ENCODE peak calls at places on chromosomes 7 and 10, in six cellular contexts. Z is neural crest cell, Q is AG04450, M is tibial artery, C is GM20000, E is neural progenitor cell. T is an unnamed sample.
A peak's percentile ranks its signal among the peaks of the same experiment; 100 is the strongest.

GRCh38 chr7:30750574-30751256 is 1.2 kb upstream of the INMT start:
- DNase-seq in Z (no peak), Q (peak; percentile 89), M (peak; percentile 75), C (no peak), E (no peak), T (no peak)

GRCh38 chr7:123492485-123492884 is 41.9 kb downstream of the IQUB start:
- DNase-seq in Z (no peak), Q (no peak), M (no peak), C (no peak), E (no peak), T (no peak)

GRCh38 chr10:60377955-60378354 is 11.7 kb downstream of the ANK3 start:
- DNase-seq in Z (no peak), Q (no peak), M (no peak), C (no peak), E (no peak), T (no peak)

GRCh38 chr7:120156476-120156875 is 116.5 kb upstream of the KCND2 start:
- DNase-seq in Z (no peak), Q (no peak), M (no peak), C (no peak), E (no peak), T (no peak)

GRCh38 chr10:4812952-4813351 is 13.1 kb upstream of the AKR1E2 start:
- DNase-seq in Z (no peak), Q (peak; percentile 82), M (no peak), C (no peak), E (no peak), T (no peak)

GRCh38 chr10:29253096-29254029 is 35.5 kb upstream of the LYZL1 start:
- DNase-seq in Z (no peak), Q (no peak), M (peak; percentile 38), C (no peak), E (no peak), T (no peak)

GRCh38 chr10:43173120-43173519 is 34.9 kb downstream of the CSGALNACT2 start:
- DNase-seq in Z (no peak), Q (no peak), M (no peak), C (no peak), E (no peak), T (no peak)

GRCh38 chr10:46560381-46560780 is 3.9 kb upstream of the GPRIN2 start:
- DNase-seq in Z (peak; percentile 1), Q (no peak), M (peak; percentile 11), C (no peak), E (no peak), T (no peak)

GRCh38 chr7:78019457-78020130 is 221.0 kb downstream of the PHTF2 start:
- DNase-seq in Z (peak; percentile 72), Q (peak; percentile 34), M (peak; percentile 95), C (peak; percentile 88), E (peak; percentile 86), T (peak; percentile 82)

GRCh38 chr7:78020131-78020873 is 221.7 kb downstream of the PHTF2 start:
- DNase-seq in Z (peak; percentile 34), Q (peak; percentile 72), M (peak; percentile 66), C (peak; percentile 75), E (peak; percentile 76), T (peak; percentile 62)

GRCh38 chr7:78018541-78019456 is 220.2 kb downstream of the PHTF2 start:
- DNase-seq in Z (peak; percentile 20), Q (no peak), M (peak; percentile 59), C (no peak), E (peak; percentile 51), T (no peak)

GRCh38 chr7:78022165-78022564 is 223.6 kb downstream of the PHTF2 start:
- DNase-seq in Z (no peak), Q (no peak), M (no peak), C (no peak), E (no peak), T (no peak)

DNA sequence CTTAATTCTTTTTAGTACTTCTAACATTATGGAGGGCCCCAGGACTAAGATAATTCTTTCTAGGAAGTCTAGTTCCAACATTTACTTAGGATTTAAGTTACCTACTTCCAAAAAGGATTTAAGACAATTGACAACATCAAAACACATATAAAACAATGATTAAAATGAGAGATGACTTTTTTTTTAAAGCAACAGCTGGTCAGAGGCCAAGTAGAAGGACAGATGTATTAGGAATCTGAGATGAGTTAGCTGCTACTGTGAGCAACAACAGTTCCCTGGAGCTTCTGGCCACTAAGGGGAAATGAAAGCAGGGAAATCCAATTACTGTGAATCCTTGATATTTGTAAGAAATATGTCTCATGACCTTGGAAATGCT is 222.3 kb downstream of the PHTF2 start:
- DNase-seq in Z (no peak), Q (no peak), M (no peak), C (no peak), E (no peak), T (no peak)
- TF ChIP-seq CTCF in Z (no peak), Q (no peak), M (no peak), C (no peak), E (no peak), T (no peak)

GRCh38 chr7:116969371-116969902 is 16.1 kb downstream of the ST7 start:
- DNase-seq in Z (no peak), Q (no peak), M (no peak), C (no peak), E (peak; percentile 15), T (no peak)

GRCh38 chr7:116967983-116968382 is 14.7 kb downstream of the ST7 start:
- DNase-seq in Z (no peak), Q (no peak), M (no peak), C (no peak), E (no peak), T (no peak)

GRCh38 chr7:116970148-116970910 is 17.0 kb downstream of the ST7 start:
- DNase-seq in Z (no peak), Q (no peak), M (no peak), C (no peak), E (no peak), T (no peak)

GRCh38 chr7:116968626-116969025 is 15.3 kb downstream of the ST7 start:
- DNase-seq in Z (no peak), Q (no peak), M (no peak), C (no peak), E (no peak), T (no peak)

DNA sequence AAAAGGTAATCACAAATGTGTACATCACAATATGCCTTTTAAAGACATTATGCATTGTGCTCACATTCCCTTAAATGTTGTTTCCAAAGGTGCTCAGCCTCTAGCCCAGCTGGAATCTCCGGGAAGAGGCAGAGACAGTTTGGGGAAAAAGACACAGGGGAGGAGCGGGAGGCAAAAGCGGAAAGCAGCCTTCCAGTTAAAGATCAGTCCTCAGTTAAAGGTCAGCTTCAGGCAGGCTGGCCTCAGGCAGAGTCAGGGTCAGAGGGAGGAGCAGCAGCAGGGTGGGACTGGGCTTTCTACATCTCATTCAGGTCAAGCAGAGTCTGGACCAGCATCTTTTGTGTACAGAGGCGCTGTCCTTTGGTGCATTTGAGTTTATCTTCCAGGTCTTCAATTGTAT is 18.6 kb downstream of the ST7 start:
- DNase-seq in Z (no peak), Q (no peak), M (no peak), C (no peak), E (no peak), T (no peak)
- TF ChIP-seq CTCF in Z (no peak), Q (no peak), M (no peak), C (no peak), E (no peak), T (no peak)

DNA sequence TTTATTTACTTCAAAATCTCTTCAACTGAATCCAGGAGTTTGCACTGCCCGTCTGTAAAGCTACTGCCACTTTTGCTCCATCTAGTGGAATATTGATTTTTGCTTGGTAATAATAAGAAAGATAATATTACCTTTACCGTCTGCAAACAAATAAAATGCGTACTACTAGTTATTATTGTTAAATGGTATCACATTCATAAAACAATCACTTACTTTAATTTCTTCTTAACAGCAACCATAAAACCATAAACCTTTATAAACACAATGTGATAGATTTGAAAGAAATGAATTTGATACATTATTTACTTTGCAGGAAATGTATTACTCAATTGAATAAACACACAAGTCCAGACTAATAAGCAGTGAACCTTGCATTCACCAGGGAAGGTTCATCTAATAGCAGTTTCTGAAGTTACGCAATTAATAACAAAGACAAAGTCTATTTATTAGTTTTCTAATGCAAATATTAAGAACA is 6.4 kb downstream of the AGMO start:
- DNase-seq in Z (no peak), Q (no peak), M (no peak), C (no peak), E (no peak), T (no peak)
- TF ChIP-seq CTCF in Z (no peak), Q (peak; percentile 39), M (peak; percentile 24), C (no peak), E (no peak), T (no peak)

DNA sequence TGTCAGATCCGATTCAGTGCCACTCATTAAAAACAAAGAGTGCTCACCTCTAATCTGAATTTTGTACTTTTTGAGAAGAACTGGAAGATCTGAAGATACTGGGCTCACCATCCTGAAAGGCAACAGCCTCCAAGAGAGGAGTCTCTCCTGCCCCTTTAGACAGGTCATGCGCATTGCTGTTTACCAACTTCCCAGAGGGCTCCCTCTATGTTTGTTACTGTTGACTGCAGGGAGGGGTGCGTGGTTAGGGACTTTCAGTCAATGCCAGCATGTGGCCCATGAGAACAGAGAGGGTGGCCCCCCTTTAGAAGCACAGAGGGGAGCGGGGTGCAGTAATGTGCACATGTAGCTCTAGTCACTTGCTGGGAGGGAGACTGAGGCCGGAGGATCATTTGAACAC is 33.1 kb upstream of the CABCOCO1 start:
- DNase-seq in Z (no peak), Q (no peak), M (no peak), C (no peak), E (no peak), T (no peak)
- TF ChIP-seq CTCF in Z (no peak), Q (no peak), M (no peak), C (no peak), E (no peak), T (no peak)

DNA sequence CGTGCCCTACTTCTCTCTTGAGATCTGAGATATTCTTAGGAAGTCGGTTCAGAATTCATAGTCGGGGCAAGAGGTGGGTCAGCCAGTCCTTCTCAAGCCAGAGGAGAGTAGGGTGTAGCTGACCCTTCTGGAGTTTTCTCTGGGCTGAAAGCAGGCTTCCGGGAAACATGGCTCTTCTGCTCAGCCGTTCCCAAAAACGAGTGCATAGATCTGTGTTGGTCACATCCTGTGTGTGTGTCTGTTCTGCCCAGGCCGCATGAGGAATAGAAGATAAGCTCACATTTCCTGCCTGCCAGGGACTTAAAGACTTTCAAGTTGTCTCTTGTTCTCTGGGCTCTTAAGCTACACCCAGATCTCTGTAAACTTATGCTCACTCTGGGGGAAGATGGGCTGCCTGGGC is 168.1 kb upstream of the ITGB1 start:
- DNase-seq in Z (no peak), Q (no peak), M (no peak), C (no peak), E (no peak), T (no peak)
- TF ChIP-seq CTCF in Z (no peak), Q (no peak), M (no peak), C (no peak), E (no peak), T (no peak)

GRCh38 chr10:31954410-31955191 is 26.0 kb upstream of the ARHGAP12 start:
- DNase-seq in Z (no peak), Q (no peak), M (no peak), C (no peak), E (no peak), T (no peak)
- TF ChIP-seq CTCF in Z (no peak), Q (no peak), M (no peak), C (no peak), E (no peak), T (no peak)